ENCODE peak calls at places on chromosomes 16 and 17, in five cellular contexts. E is A549, X is HCT116, U is sigmoid colon, V is uterus. M is an unnamed sample.
A peak's percentile ranks its signal among the peaks of the same experiment; 100 is the strongest.

GRCh38 chr17:76772842-76773521 is 35.1 kb downstream of the MFSD11 start:
- DNase-seq in U (no peak), X (peak; percentile 89), E (no peak), V (no peak), M (no peak)

GRCh38 chr17:16013943-16014407 is 14.4 kb downstream of the TTC19 start:
- DNase-seq in E (peak; percentile 48), U (no peak), V (no peak), X (peak; percentile 36), M (no peak)

GRCh38 chr16:47499080-47499699 is 38.1 kb downstream of the PHKB start:
- DNase-seq in X (no peak), U (no peak), E (no peak), V (no peak), M (no peak)

GRCh38 chr16:60763869-60764268 is 1272.4 kb downstream of the CDH8 start:
- DNase-seq in X (no peak), V (no peak), E (no peak), U (no peak), M (no peak)

GRCh38 chr16:81444448-81445121 is at the start of gene CMIP:
- DNase-seq in V (peak; percentile 86), E (peak; percentile 84), U (peak; percentile 93), X (peak; percentile 50), M (peak; percentile 95)

GRCh38 chr16:54407596-54407995 is 121.0 kb upstream of the IRX3 start:
- DNase-seq in X (no peak), U (no peak), E (no peak), V (no peak), M (no peak)

GRCh38 chr17:57739402-57740224 is 5.5 kb downstream of the CCDC182 start:
- DNase-seq in E (peak; percentile 54), V (no peak), U (no peak), X (peak; percentile 61), M (no peak)

GRCh38 chr16:11090947-11091785 is 146.8 kb downstream of the CLEC16A start:
- DNase-seq in U (no peak), X (no peak), E (no peak), V (no peak), M (no peak)

GRCh38 chr17:77375108-77375507 is 234.3 kb downstream of the SEC14L1 start:
- DNase-seq in V (no peak), E (no peak), X (no peak), U (peak; percentile 73), M (no peak)

DNA sequence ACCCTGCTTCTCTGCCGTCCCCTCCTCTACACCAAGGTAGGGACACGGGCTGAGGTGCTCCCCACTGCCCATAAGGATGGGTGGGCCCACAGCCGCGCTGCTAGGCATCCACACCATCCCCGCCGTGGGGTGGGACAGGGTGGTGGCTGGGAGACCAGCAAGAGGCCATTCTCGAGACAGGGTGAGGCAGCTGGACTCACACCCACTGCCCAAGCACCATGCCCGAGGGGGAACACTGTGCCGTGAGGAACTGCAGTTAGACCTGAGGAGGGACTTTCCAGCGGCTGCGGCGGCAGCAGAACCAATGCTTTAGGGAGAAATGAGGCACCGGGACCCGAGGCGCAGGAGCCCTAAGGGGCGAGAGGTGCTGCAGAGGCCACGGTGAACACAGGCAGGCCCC is 13.3 kb downstream of the PKD1 start:
- DNase-seq in V (no peak), E (no peak), U (no peak), X (no peak), M (no peak)
- H3K4me3 ChIP-seq in V (no peak overlapping the region), E (no peak overlapping the region), U (peak overlapping the region; percentile 39), X (no peak overlapping the region), M (no peak overlapping the region)

GRCh38 chr17:48954300-48954755 is 9.7 kb upstream of the SNF8 start:
- DNase-seq in U (no peak), V (no peak), X (peak; percentile 69), E (peak; percentile 66), M (no peak)
- TF ChIP-seq CTCF in U (no peak), V (no peak), X (peak; percentile 89), E (peak; percentile 98), M (no peak)

GRCh38 chr17:79651751-79652150 is 40.9 kb upstream of the RBFOX3 start:
- DNase-seq in E (no peak), X (no peak), V (no peak), U (peak; percentile 87), M (peak; percentile 49)

GRCh38 chr17:79650283-79650682 is 39.4 kb upstream of the RBFOX3 start:
- DNase-seq in E (no peak), U (peak; percentile 48), V (no peak), X (no peak), M (no peak)

GRCh38 chr17:79652999-79653643 is 42.3 kb upstream of the RBFOX3 start:
- DNase-seq in V (no peak), X (no peak), E (no peak), U (peak; percentile 82), M (peak; percentile 42)

GRCh38 chr17:79650861-79651260 is 40.0 kb upstream of the RBFOX3 start:
- DNase-seq in X (no peak), V (no peak), E (no peak), U (peak; percentile 56), M (no peak)

DNA sequence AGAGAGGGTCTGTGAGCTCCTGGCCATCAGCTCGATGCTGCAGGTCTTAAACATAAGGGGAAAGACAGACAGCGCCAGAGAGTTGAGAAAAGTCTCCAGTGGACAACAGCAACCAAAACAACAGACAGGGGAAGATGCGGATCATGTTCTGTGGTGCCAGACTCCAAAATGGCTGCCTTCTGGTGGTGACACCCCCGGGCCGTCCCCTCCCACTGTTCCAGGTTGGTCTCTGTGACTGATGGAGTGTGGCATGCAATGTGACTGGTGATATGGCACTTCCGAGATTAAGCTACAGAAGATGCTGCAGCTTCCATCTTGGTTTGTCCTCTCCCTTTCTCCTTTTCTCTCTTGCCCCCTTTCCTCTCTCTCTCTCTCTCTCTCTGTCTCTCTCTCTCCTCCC is 40.4 kb upstream of the RBFOX3 start:
- DNase-seq in X (no peak), V (no peak), E (no peak), U (no peak), M (peak; percentile 70)
- TF ChIP-seq POLR2A in X (no peak), V (no peak), E (no peak), U (no peak), M (no peak)

GRCh38 chr16:180101-180920 is at the start of gene HBQ1:
- DNase-seq in U (no peak), E (peak; percentile 73), X (no peak), V (no peak), M (no peak)
- H3K4me3 ChIP-seq in U (peak within 1 kb of the TSS; percentile 36), E (peak within 1 kb of the TSS; percentile 48), X (no peak within 1 kb of the TSS), V (no peak within 1 kb of the TSS), M (no peak within 1 kb of the TSS)

DNA sequence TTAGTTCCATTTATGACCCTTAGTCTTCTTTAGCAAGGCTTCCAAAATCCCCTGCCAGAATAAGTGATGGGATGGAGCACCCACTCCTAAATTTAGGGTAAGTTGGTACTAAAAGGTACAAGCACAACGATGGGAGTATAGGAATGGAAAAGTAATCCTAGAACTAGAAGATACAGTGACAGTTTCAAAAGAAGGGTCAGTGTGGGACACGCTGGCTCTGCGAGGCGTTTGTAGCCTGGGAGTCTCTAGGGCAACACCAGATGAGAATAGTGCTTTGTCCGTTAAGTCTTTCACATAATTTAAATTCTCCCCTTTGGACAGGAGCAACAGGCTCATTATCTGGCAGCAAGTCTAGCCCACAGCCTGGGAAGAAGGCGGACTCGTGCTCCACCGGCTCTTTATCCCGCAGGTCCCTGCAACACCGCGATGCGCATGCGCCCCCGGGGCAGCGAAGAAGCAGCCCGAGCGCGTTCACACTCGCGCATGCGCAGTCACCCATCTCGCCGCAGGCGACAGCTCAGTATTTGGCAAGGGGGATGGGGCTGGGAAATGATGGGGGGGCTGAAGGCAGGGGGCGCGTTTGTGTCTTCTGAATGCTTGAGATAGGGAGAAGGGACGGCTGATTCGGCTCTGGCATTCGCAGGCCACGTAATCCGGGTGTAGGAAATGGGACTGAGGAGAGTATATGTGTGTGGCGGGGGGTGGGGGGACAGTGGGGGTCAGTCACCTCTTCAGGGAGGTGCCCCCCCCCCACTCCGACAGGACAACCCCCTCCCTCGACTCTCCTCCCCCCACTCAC is 564 bp downstream of the SPOP start:
- DNase-seq in X (peak; percentile 90), V (peak; percentile 95), E (peak; percentile 99), U (peak; percentile 99), M (peak; percentile 94)
- TF ChIP-seq CTCF in X (no peak), V (peak; percentile 8), E (no peak), U (no peak), M (no peak)